ENCODE peak calls at places on chromosome 5, in six cellular contexts. M is heart right ventricle, H is uterus, C is choroid plexus epithelial cell, Q is psoas muscle, O is cardiac fibroblast. W is an unnamed sample.

GRCh38 chr5:74256947-74257573 is 383.5 kb downstream of the ENC1 start:
- DNase-seq in H (no peak), M (no peak), Q (no peak), C (no peak), O (peak), W (no peak)

GRCh38 chr5:138969323-138970013 is 94.3 kb upstream of the LRRTM2 start:
- DNase-seq in O (no peak), H (no peak), M (no peak), C (no peak), Q (no peak), W (no peak)

GRCh38 chr5:98193921-98194760 is 579.3 kb upstream of the RGMB start:
- DNase-seq in Q (no peak), M (no peak), C (no peak), H (no peak), O (no peak), W (no peak)

GRCh38 chr5:138337685-138338410 is at the start of gene FAM53C:
- DNase-seq in M (peak), O (peak), H (peak), C (peak), Q (peak), W (peak)

GRCh38 chr5:41787257-41787656 is 83.0 kb downstream of the OXCT1 start:
- DNase-seq in Q (no peak), C (peak), H (no peak), O (peak), M (no peak), W (no peak)

GRCh38 chr5:122076669-122077450 is 1.2 kb downstream of the LOX start:
- DNase-seq in O (peak), M (peak), H (peak), C (peak), Q (peak), W (peak)

GRCh38 chr5:10489810-10490426 is 48.2 kb downstream of the ROPN1L start:
- DNase-seq in H (no peak), Q (no peak), O (peak), M (no peak), C (peak), W (no peak)

GRCh38 chr5:173741729-173742431 is 125.4 kb upstream of the BOD1 start:
- DNase-seq in O (no peak), M (no peak), H (no peak), Q (no peak), C (no peak), W (no peak)

GRCh38 chr5:90055831-90056328 is 353.7 kb downstream of the CETN3 start:
- DNase-seq in M (no peak), H (no peak), C (peak), O (peak), Q (no peak), W (peak)

GRCh38 chr5:32942225-32942989 is 231.3 kb downstream of the NPR3 start:
- DNase-seq in Q (no peak), O (peak), H (no peak), M (no peak), C (peak), W (no peak)

GRCh38 chr5:17991775-17992174 is 357.5 kb downstream of the TAF11L14 start:
- DNase-seq in C (peak), M (no peak), O (no peak), H (no peak), Q (no peak), W (no peak)

GRCh38 chr5:138752951-138753793 is at the start of gene CTNNA1:
- DNase-seq in M (peak), O (peak), Q (peak), H (peak), C (peak), W (peak)

GRCh38 chr5:136006164-136006563 is 22.6 kb upstream of the TGFBI start:
- DNase-seq in M (no peak), H (no peak), C (peak), Q (no peak), O (no peak), W (peak)

GRCh38 chr5:61991426-61991825 is 314.6 kb upstream of the KIF2A start:
- DNase-seq in Q (no peak), C (no peak), O (no peak), H (no peak), M (no peak), W (no peak)

DNA sequence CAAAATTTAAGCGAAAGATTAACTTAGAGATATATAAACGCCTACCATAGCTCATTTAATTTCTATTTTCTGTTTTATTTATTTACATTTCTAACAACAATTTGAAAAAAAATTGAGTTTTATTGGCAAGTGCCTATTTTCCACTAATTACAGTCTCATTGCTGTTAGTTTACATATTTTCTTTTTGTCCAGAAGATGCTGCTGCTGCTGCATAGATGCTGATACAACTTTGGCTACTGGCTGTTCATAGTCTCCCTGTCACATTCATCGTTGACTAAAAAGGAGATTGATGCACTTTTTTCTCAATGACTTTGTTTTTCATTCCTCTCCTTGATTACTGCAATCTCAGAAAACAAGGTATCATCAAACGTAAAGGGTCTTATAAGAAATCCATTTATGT is 235.4 kb downstream of the CDH9 start:
- DNase-seq in O (no peak), H (no peak), C (no peak), M (no peak), Q (no peak), W (no peak)
- TF ChIP-seq CTCF in O (no peak), H (no peak), C (no peak), M (no peak), Q (no peak), W (no peak)

GRCh38 chr5:105885266-105885665 is 1785.5 kb downstream of the EFNA5 start:
- DNase-seq in C (peak), M (no peak), Q (no peak), H (no peak), O (peak), W (no peak)
- H3K4me3 ChIP-seq in C (no peak), M (no peak), Q (no peak), H (no peak), O (no peak), W (no peak)

DNA sequence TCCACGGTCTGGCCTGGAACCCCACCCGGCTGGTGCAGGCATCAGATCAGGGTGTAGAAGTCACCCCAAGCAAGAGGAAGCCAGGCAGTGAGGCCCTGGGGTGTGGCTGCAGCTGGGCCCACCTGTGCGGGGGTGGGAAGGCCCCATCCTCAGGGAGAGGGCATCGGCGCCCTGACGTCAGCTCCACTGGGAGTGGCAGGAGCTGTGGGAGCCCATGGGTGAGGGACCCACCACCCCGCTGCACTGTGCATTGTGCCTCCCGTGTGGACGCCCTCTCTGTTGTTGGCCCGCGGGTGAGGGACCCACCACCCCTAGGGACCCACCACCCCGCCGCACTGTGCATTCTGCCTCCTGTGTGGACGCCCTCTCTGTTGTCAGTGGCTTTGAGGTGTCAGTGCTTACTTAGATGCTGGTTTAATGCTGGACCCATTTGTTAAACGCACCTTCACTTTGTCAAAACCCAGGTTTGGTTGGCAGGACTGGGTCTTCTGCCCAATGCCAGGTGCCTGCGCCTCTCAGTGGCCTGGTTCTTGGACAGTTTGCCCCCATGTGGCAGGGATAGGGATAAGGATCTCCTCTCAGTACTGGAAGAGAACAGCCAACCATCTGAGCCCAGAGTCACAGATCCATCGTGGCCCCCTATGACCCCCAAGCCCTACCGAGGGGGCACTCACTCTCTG is 6.9 kb upstream of the EXOC3 start:
- DNase-seq in C (peak), M (no peak), H (no peak), O (peak), Q (no peak), W (peak)
- TF ChIP-seq CTCF in C (peak), M (no peak), H (no peak), O (peak), Q (peak), W (peak)

GRCh38 chr5:16311666-16312065 is 132.1 kb upstream of the MARCHF11 start:
- DNase-seq in Q (no peak), C (no peak), O (no peak), M (no peak), H (no peak), W (no peak)
- H3K4me3 ChIP-seq in Q (no peak), C (no peak), O (no peak), M (no peak), H (no peak), W (no peak)

DNA sequence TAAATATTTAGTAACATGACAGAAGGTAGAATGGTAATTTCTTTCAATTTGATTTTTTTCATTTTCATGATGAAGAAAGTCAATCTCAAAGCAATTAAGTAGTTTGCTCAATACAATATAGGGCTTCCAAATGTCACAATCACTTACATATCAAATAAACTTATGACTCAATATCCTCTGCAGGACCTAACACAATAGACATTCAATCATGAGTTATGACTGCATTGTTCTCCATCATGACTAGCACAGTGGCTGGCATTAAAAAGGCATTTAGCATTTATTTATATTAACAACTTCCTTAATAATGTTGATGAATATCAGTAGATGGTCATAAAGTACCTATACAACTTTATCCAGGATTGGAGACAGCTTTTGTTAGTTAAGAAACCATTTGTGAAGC is 1499.6 kb downstream of the EFNA5 start:
- DNase-seq in C (no peak), O (peak), H (no peak), Q (no peak), M (no peak), W (no peak)
- TF ChIP-seq CTCF in C (no peak), O (no peak), H (no peak), Q (no peak), M (no peak), W (no peak)